ENCODE peak calls at places on chromosomes 2 and 18, in nine cellular contexts. B is left ventricle myocardium inferior, W is frontal cortex, A is germinal center, H is NCI-H1694, S is brain microvascular endothelial cell, O is brain pericyte, K is Karpas-422, P is NCI-H2227 treated with DMSO at 0.1 percent for 48 hours. T is an unnamed sample.

GRCh38 chr2:130327703-130328527 is 14.8 kb upstream of the IMP4 start:
- DNase-seq in S (peak; percentile 78), A (no peak), P (peak; percentile 69), B (no peak), K (no peak), O (no peak), W (no peak), H (no peak), T (no peak)

GRCh38 chr2:227592694-227593387 is 5.9 kb upstream of the SCYGR2 start:
- DNase-seq in A (no peak), B (no peak), O (no peak), W (no peak), K (no peak), P (no peak), S (no peak), H (no peak), T (no peak)

GRCh38 chr2:144453039-144453336 is 66.9 kb downstream of the ZEB2 start:
- DNase-seq in B (no peak), H (no peak), K (no peak), A (no peak), S (peak; percentile 50), W (no peak), O (no peak), P (no peak), T (no peak)

GRCh38 chr18:74849316-74849715 is 251.6 kb downstream of the ZNF407 start:
- DNase-seq in A (no peak), P (no peak), O (no peak), K (no peak), H (no peak), S (no peak), B (no peak), W (no peak), T (no peak)

GRCh38 chr2:216463148-216463547 is 35.5 kb upstream of the RPL37A start:
- DNase-seq in W (no peak), B (no peak), S (no peak), H (no peak), A (no peak), O (no peak), P (no peak), K (no peak), T (no peak)

GRCh38 chr2:98691307-98691706 is 39.6 kb downstream of the MGAT4A start:
- DNase-seq in B (no peak), H (no peak), S (peak; percentile 16), P (no peak), O (no peak), K (no peak), W (no peak), A (no peak), T (no peak)

GRCh38 chr2:162073776-162074578 is at the start of gene DPP4:
- DNase-seq in A (peak; percentile 59), B (peak; percentile 34), H (no peak), K (no peak), P (no peak), O (no peak), W (peak; percentile 55), S (no peak), T (peak; percentile 5)

GRCh38 chr18:2406544-2406943 is 164.8 kb downstream of the METTL4 start:
- DNase-seq in O (peak; percentile 16), K (no peak), W (no peak), H (no peak), A (no peak), B (no peak), S (no peak), P (no peak), T (no peak)

GRCh38 chr2:236965841-236966096 is 119.9 kb upstream of the COPS8 start:
- DNase-seq in K (no peak), P (no peak), W (no peak), B (no peak), A (no peak), O (no peak), H (no peak), S (no peak), T (no peak)

GRCh38 chr2:45874324-45874723 is 222.8 kb downstream of the PRKCE start:
- DNase-seq in P (no peak), A (no peak), B (peak; percentile 76), H (no peak), K (no peak), W (peak; percentile 18), O (no peak), S (no peak), T (no peak)

GRCh38 chr2:205776139-205776538 is 93.8 kb downstream of the NRP2 start:
- DNase-seq in W (peak; percentile 28), S (peak; percentile 24), P (no peak), B (peak; percentile 44), O (no peak), A (peak; percentile 33), H (no peak), K (peak; percentile 83), T (no peak)

GRCh38 chr2:2698182-2699116 is 367.4 kb upstream of the MYT1L start:
- DNase-seq in K (peak; percentile 67), O (no peak), B (no peak), W (no peak), P (no peak), H (peak; percentile 83), S (no peak), A (no peak), T (peak; percentile 40)

GRCh38 chr2:17065536-17065935 is 399.9 kb upstream of the CYRIA start:
- DNase-seq in B (no peak), P (no peak), O (no peak), K (no peak), S (no peak), A (no peak), H (no peak), W (no peak), T (no peak)

GRCh38 chr2:158914731-158915130 is 53.7 kb upstream of the TANC1 start:
- DNase-seq in H (no peak), P (no peak), A (no peak), K (no peak), S (peak; percentile 41), O (no peak), W (no peak), B (no peak), T (no peak)

GRCh38 chr18:519019-519879 is 18.7 kb upstream of the COLEC12 start:
- DNase-seq in P (no peak), A (no peak), O (no peak), B (peak; percentile 63), K (no peak), H (peak; percentile 9), W (peak; percentile 27), S (peak; percentile 40), T (no peak)

GRCh38 chr2:127025357-127026062 is 81.4 kb downstream of the BIN1 start:
- DNase-seq in O (no peak), K (no peak), P (peak; percentile 98), B (peak; percentile 63), S (peak; percentile 95), H (peak; percentile 87), A (peak; percentile 67), W (peak; percentile 66), T (peak; percentile 72)

GRCh38 chr2:98552499-98553179 is 55.7 kb downstream of the COA5 start:
- DNase-seq in P (no peak), H (no peak), B (no peak), A (no peak), O (no peak), W (no peak), S (peak; percentile 83), K (no peak), T (no peak)

GRCh38 chr2:46825958-46826897 is 89.4 kb downstream of the MCFD2 start:
- DNase-seq in H (no peak), W (no peak), B (no peak), O (no peak), P (no peak), S (peak; percentile 77), K (no peak), A (no peak), T (no peak)

GRCh38 chr2:46296840-46297545 is at the start of gene EPAS1:
- DNase-seq in S (peak; percentile 74), H (peak; percentile 24), P (no peak), K (peak; percentile 45), O (no peak), B (peak; percentile 98), A (peak; percentile 93), W (peak; percentile 96), T (no peak)

GRCh38 chr2:216934151-216934550 is 74.3 kb upstream of the TNP1 start:
- DNase-seq in H (no peak), P (no peak), A (no peak), S (no peak), O (no peak), B (peak; percentile 35), W (no peak), K (no peak), T (no peak)

GRCh38 chr2:198717451-198717850 is 740.3 kb downstream of the SATB2 start:
- DNase-seq in P (no peak), H (no peak), S (no peak), W (no peak), K (no peak), O (no peak), A (no peak), B (no peak), T (no peak)

GRCh38 chr2:204948822-204949221 is 403.5 kb downstream of the PARD3B start:
- DNase-seq in W (no peak), A (no peak), S (no peak), K (no peak), B (no peak), P (no peak), H (no peak), O (no peak), T (no peak)

GRCh38 chr2:226640501-226640900 is 159.1 kb downstream of the IRS1 start:
- DNase-seq in H (no peak), P (no peak), A (no peak), O (no peak), B (no peak), S (no peak), W (no peak), K (no peak), T (no peak)

GRCh38 chr2:232893834-232894233 is 23.8 kb downstream of the SNORC start:
- DNase-seq in A (no peak), P (no peak), H (no peak), K (no peak), S (no peak), B (peak; percentile 2), O (no peak), W (no peak), T (no peak)

T was measured in NCI-H1092.